ENCODE peak calls at places on chromosomes 4 and X, in five cellular contexts. J is tibial artery; D is CD4-positive, CD25-positive, alpha-beta regulatory T cell; B is iPS-NIHi11; N is foreskin keratinocyte. Z is an unnamed sample.
A peak's percentile ranks its signal among the peaks of the same experiment; 100 is the strongest.

GRCh38 chr4:121764702-121765367 is at the start of gene SMIM43:
- DNase-seq in J (no peak), D (no peak), B (peak; percentile 58), N (peak; percentile 45), Z (peak; percentile 57)

GRCh38 chr4:25234390-25235367 is 846 bp downstream of the PI4K2B start:
- DNase-seq in J (peak; percentile 33), D (peak; percentile 90), B (peak; percentile 72), N (peak; percentile 97), Z (peak; percentile 44)

GRCh38 chr4:146271466-146271865 is 57.1 kb downstream of the REELD1 start:
- DNase-seq in J (no peak), D (no peak), B (no peak), N (no peak), Z (no peak)

GRCh38 chrX:31092476-31092875 is 20.6 kb upstream of the FTHL17 start:
- DNase-seq in J (no peak), D (no peak), B (no peak), N (peak; percentile 77), Z (no peak)

GRCh38 chr4:139453371-139454110 is 380 bp upstream of the RAB33B start:
- DNase-seq in J (peak; percentile 98), D (peak; percentile 98), B (peak; percentile 92), N (peak; percentile 97), Z (peak; percentile 97)

GRCh38 chr4:5962416-5962815 is 55.8 kb downstream of the C4orf50 start:
- DNase-seq in J (no peak), D (no peak), B (no peak), N (no peak), Z (no peak)

GRCh38 chr4:83631066-83631465 is 95.2 kb downstream of the GPAT3 start:
- DNase-seq in J (no peak), D (no peak), B (no peak), N (no peak), Z (no peak)

GRCh38 chr4:7788687-7789425 is 150.8 kb downstream of the AFAP1 start:
- DNase-seq in J (peak; percentile 64), D (no peak), B (no peak), N (no peak), Z (no peak)

GRCh38 chrX:30327762-30328161 is 18.6 kb upstream of the NR0B1 start:
- DNase-seq in J (no peak), D (no peak), B (no peak), N (no peak), Z (no peak)

GRCh38 chr4:5383191-5383980 is 325.0 kb downstream of the EVC2 start:
- DNase-seq in J (no peak), D (no peak), B (no peak), N (no peak), Z (no peak)

GRCh38 chr4:98641906-98642668 is 16.3 kb downstream of the TSPAN5 start:
- DNase-seq in J (no peak), D (no peak), B (no peak), N (no peak), Z (no peak)